ENCODE peak calls at places on chromosomes 2 and 18, in seven cellular contexts. One of them, this sample, is unnamed.

GRCh38 chr18:52118684-52119083 is 221.3 kb upstream of the DCC start:
- DNase-seq in suprapubic skin: no peak
- DNase-seq in IMR-90: no peak
- DNase-seq in esophagus squamous epithelium: no peak
- DNase-seq in uterus: no peak
- DNase-seq in breast epithelium: no peak
- DNase-seq in upper lobe of left lung: no peak
- DNase-seq in this sample: no peak

GRCh38 chr2:200364620-200365019 is 58.1 kb downstream of the SPATS2L start:
- DNase-seq in upper lobe of left lung: no peak
- DNase-seq in IMR-90: no peak
- DNase-seq in esophagus squamous epithelium: no peak
- DNase-seq in suprapubic skin: no peak
- DNase-seq in uterus: no peak
- DNase-seq in breast epithelium: no peak
- DNase-seq in this sample: no peak

GRCh38 chr2:42045956-42046748 is 1.7 kb upstream of the PKDCC start:
- DNase-seq in IMR-90: no peak
- DNase-seq in esophagus squamous epithelium: no peak
- DNase-seq in uterus: no peak
- DNase-seq in breast epithelium: no peak
- DNase-seq in suprapubic skin: no peak
- DNase-seq in upper lobe of left lung: no peak
- DNase-seq in this sample: no peak

GRCh38 chr2:1081411-1082225 is 131.0 kb downstream of the SNTG2 start:
- DNase-seq in breast epithelium: no peak
- DNase-seq in suprapubic skin: no peak
- DNase-seq in IMR-90: peak
- DNase-seq in upper lobe of left lung: peak
- DNase-seq in uterus: no peak
- DNase-seq in esophagus squamous epithelium: no peak
- DNase-seq in this sample: no peak

GRCh38 chr2:23434721-23435121 is 49.7 kb downstream of the KLHL29 start:
- DNase-seq in IMR-90: peak
- DNase-seq in breast epithelium: no peak
- DNase-seq in upper lobe of left lung: no peak
- DNase-seq in uterus: no peak
- DNase-seq in suprapubic skin: peak
- DNase-seq in esophagus squamous epithelium: no peak
- DNase-seq in this sample: no peak

GRCh38 chr2:60806988-60807681 is 51.1 kb downstream of the PAPOLG start:
- DNase-seq in uterus: no peak
- DNase-seq in upper lobe of left lung: no peak
- DNase-seq in esophagus squamous epithelium: no peak
- DNase-seq in IMR-90: peak
- DNase-seq in breast epithelium: no peak
- DNase-seq in suprapubic skin: no peak
- DNase-seq in this sample: no peak

GRCh38 chr2:1823187-1824169 is 79.2 kb upstream of the PXDN start:
- DNase-seq in uterus: no peak
- DNase-seq in esophagus squamous epithelium: no peak
- DNase-seq in breast epithelium: no peak
- DNase-seq in IMR-90: no peak
- DNase-seq in upper lobe of left lung: no peak
- DNase-seq in suprapubic skin: no peak
- DNase-seq in this sample: no peak

GRCh38 chr2:43135583-43135982 is 90.8 kb downstream of the ZFP36L2 start:
- DNase-seq in suprapubic skin: no peak
- DNase-seq in breast epithelium: no peak
- DNase-seq in uterus: no peak
- DNase-seq in esophagus squamous epithelium: no peak
- DNase-seq in IMR-90: no peak
- DNase-seq in upper lobe of left lung: no peak
- DNase-seq in this sample: no peak

GRCh38 chr2:58289029-58289428 is 47.9 kb upstream of the FANCL start:
- DNase-seq in suprapubic skin: no peak
- DNase-seq in esophagus squamous epithelium: no peak
- DNase-seq in breast epithelium: no peak
- DNase-seq in IMR-90: peak
- DNase-seq in uterus: no peak
- DNase-seq in upper lobe of left lung: no peak
- DNase-seq in this sample: no peak

GRCh38 chr2:234399451-234400246 is 97.2 kb downstream of the ARL4C start:
- DNase-seq in uterus: no peak
- DNase-seq in esophagus squamous epithelium: no peak
- DNase-seq in IMR-90: peak
- DNase-seq in upper lobe of left lung: no peak
- DNase-seq in suprapubic skin: no peak
- DNase-seq in breast epithelium: no peak
- DNase-seq in this sample: no peak

GRCh38 chr2:95309599-95309998 is 12.5 kb downstream of the KCNIP3 start:
- DNase-seq in breast epithelium: no peak
- DNase-seq in IMR-90: no peak
- DNase-seq in esophagus squamous epithelium: no peak
- DNase-seq in uterus: no peak
- DNase-seq in upper lobe of left lung: no peak
- DNase-seq in suprapubic skin: no peak
- DNase-seq in this sample: no peak

GRCh38 chr2:96625571-96626552 is 12.2 kb downstream of the KANSL3 start:
- DNase-seq in breast epithelium: no peak
- DNase-seq in upper lobe of left lung: no peak
- DNase-seq in esophagus squamous epithelium: no peak
- DNase-seq in suprapubic skin: no peak
- DNase-seq in uterus: no peak
- DNase-seq in IMR-90: no peak
- DNase-seq in this sample: no peak

GRCh38 chr2:96618599-96619283 is 19.4 kb downstream of the KANSL3 start:
- DNase-seq in suprapubic skin: no peak
- DNase-seq in IMR-90: peak
- DNase-seq in esophagus squamous epithelium: no peak
- DNase-seq in breast epithelium: no peak
- DNase-seq in uterus: no peak
- DNase-seq in upper lobe of left lung: no peak
- DNase-seq in this sample: no peak

GRCh38 chr2:96626553-96626942 is 11.6 kb downstream of the KANSL3 start:
- DNase-seq in esophagus squamous epithelium: no peak
- DNase-seq in IMR-90: no peak
- DNase-seq in suprapubic skin: no peak
- DNase-seq in upper lobe of left lung: no peak
- DNase-seq in uterus: no peak
- DNase-seq in breast epithelium: no peak
- DNase-seq in this sample: no peak

GRCh38 chr2:96623116-96623515 is 15.0 kb downstream of the KANSL3 start:
- DNase-seq in upper lobe of left lung: no peak
- DNase-seq in uterus: no peak
- DNase-seq in IMR-90: peak
- DNase-seq in breast epithelium: no peak
- DNase-seq in suprapubic skin: no peak
- DNase-seq in esophagus squamous epithelium: no peak
- DNase-seq in this sample: no peak

DNA sequence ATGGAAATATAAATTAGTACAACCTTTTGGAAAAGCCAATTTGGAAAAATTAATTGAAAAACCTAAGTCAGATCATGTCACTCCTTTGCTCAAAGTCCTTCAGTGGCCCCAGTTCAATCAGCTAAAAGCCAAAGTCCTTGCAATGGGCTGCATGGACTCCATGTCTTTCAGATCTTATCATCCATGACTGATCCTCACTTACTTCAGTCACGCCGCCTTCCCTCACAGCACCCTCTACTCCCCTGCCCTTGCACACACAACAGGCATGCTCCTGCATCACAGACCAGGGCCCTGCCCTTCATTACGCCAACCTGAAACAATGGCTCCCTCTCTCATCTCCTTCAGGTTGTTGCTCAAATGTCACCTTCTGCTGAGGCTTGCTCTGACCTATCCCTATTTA is 15.6 kb downstream of the KANSL3 start:
- DNase-seq in breast epithelium: no peak
- DNase-seq in esophagus squamous epithelium: no peak
- DNase-seq in IMR-90: no peak
- DNase-seq in upper lobe of left lung: no peak
- DNase-seq in uterus: no peak
- DNase-seq in suprapubic skin: no peak
- DNase-seq in this sample: no peak
- TF ChIP-seq POLR2A in breast epithelium: no peak
- TF ChIP-seq POLR2A in esophagus squamous epithelium: no peak
- TF ChIP-seq POLR2A in IMR-90: no peak
- TF ChIP-seq POLR2A in upper lobe of left lung: no peak
- TF ChIP-seq POLR2A in uterus: no peak
- TF ChIP-seq POLR2A in suprapubic skin: no peak
- TF ChIP-seq POLR2A in this sample: no peak

DNA sequence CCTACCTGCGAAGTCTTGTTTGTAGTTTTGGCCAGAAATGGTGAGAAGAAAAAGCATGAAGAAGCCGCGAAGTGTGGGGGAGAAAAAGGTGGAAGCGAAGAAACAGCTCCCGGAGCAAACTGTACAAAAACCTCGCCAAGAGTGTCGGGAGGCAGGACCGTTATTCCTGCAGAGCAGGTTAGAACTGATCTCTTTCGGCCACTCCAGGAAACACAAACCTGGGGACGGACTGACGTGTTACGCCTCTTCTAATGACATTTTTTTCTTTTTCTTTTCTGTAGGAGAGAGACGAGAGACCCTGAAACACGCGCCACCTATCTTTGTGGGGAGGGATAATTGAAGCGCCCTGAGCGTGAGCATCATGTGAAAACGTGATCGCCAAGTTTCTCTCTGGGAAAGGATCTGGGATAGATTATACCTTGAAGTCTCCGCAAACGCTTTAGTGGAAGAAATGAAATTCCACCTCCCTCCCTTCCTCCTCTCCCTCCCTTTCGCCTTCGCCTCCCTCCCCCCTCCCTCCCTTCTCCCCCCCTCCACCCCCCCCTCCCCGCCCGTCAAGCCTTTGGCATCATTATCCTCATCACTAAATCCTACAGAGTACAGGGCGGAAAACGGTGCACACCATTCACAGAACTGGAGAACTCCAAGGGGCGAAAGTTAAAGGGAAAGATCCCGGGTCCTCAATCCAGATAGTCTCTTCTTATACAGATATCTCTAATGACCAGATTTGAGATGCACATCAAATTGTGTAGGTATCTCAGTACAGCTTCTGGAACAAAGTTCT is at the start of gene ZEB2:
- DNase-seq in breast epithelium: peak
- DNase-seq in upper lobe of left lung: no peak
- DNase-seq in uterus: peak
- DNase-seq in suprapubic skin: peak
- DNase-seq in esophagus squamous epithelium: no peak
- DNase-seq in IMR-90: peak
- DNase-seq in this sample: peak
- TF ChIP-seq POLR2A in breast epithelium: peak
- TF ChIP-seq POLR2A in upper lobe of left lung: peak
- TF ChIP-seq POLR2A in uterus: no peak
- TF ChIP-seq POLR2A in suprapubic skin: peak
- TF ChIP-seq POLR2A in esophagus squamous epithelium: peak
- TF ChIP-seq POLR2A in IMR-90: peak
- TF ChIP-seq POLR2A in this sample: no peak

GRCh38 chr2:84906900-84907714 is 1.7 kb downstream of the TMSB10 start:
- DNase-seq in upper lobe of left lung: peak
- DNase-seq in uterus: peak
- DNase-seq in IMR-90: peak
- DNase-seq in esophagus squamous epithelium: peak
- DNase-seq in suprapubic skin: peak
- DNase-seq in breast epithelium: peak
- DNase-seq in this sample: peak

GRCh38 chr2:84904151-84904550 is 1.3 kb upstream of the TMSB10 start:
- DNase-seq in suprapubic skin: no peak
- DNase-seq in upper lobe of left lung: no peak
- DNase-seq in breast epithelium: peak
- DNase-seq in uterus: no peak
- DNase-seq in IMR-90: no peak
- DNase-seq in esophagus squamous epithelium: no peak
- DNase-seq in this sample: no peak

GRCh38 chr2:84904717-84905174 is 710 bp upstream of the TMSB10 start:
- DNase-seq in breast epithelium: peak
- DNase-seq in uterus: peak
- DNase-seq in suprapubic skin: peak
- DNase-seq in upper lobe of left lung: no peak
- DNase-seq in IMR-90: peak
- DNase-seq in esophagus squamous epithelium: peak
- DNase-seq in this sample: peak

GRCh38 chr2:84906108-84906899 is 848 bp downstream of the TMSB10 start:
- DNase-seq in suprapubic skin: peak
- DNase-seq in IMR-90: no peak
- DNase-seq in upper lobe of left lung: peak
- DNase-seq in esophagus squamous epithelium: no peak
- DNase-seq in breast epithelium: no peak
- DNase-seq in uterus: peak
- DNase-seq in this sample: peak

GRCh38 chr2:84905181-84906107 is at the start of gene TMSB10:
- DNase-seq in upper lobe of left lung: peak
- DNase-seq in IMR-90: peak
- DNase-seq in uterus: peak
- DNase-seq in breast epithelium: peak
- DNase-seq in suprapubic skin: peak
- DNase-seq in esophagus squamous epithelium: peak
- DNase-seq in this sample: peak
- TF ChIP-seq POLR2A in upper lobe of left lung: peak
- TF ChIP-seq POLR2A in IMR-90: peak
- TF ChIP-seq POLR2A in uterus: peak
- TF ChIP-seq POLR2A in breast epithelium: peak
- TF ChIP-seq POLR2A in suprapubic skin: peak
- TF ChIP-seq POLR2A in esophagus squamous epithelium: peak
- TF ChIP-seq POLR2A in this sample: no peak

DNA sequence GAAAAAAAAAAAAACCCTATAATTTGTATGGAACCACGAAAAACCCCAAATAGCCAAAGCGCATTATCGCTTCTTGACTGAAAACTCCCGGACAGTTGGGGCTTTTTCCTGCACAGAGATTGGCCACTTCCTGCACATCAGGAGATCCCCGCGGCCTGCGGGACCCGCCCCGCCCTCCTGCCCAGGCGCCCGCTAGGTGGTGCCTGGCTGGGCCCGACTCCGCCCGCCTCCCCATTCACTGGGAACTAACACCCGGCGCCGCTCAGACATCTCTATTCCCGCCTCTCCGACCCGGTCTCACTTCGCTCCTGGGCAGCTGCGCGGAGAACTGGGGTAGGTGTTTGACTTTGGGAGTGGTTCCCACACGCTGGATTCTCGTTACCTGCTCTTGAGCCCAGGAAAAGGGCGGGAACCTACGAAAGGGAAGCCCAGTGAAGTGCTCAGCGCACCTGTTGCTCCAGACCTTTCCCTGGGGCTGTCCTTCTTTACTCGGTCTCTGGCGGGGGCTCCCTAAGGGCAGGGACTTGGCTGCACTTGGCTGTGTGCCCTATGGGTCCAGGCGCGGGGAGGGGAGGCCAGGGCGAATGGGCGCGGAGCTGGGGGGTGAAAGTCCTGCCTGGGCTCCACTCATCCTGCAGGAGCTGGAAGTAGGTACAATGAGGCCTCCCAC is at the start of gene HMSD:
- DNase-seq in breast epithelium: no peak
- DNase-seq in IMR-90: no peak
- DNase-seq in suprapubic skin: peak
- DNase-seq in upper lobe of left lung: peak
- DNase-seq in uterus: peak
- DNase-seq in esophagus squamous epithelium: no peak
- DNase-seq in this sample: peak
- TF ChIP-seq POLR2A in breast epithelium: no peak
- TF ChIP-seq POLR2A in IMR-90: no peak
- TF ChIP-seq POLR2A in suprapubic skin: no peak
- TF ChIP-seq POLR2A in upper lobe of left lung: no peak
- TF ChIP-seq POLR2A in uterus: no peak
- TF ChIP-seq POLR2A in esophagus squamous epithelium: no peak
- TF ChIP-seq POLR2A in this sample: no peak

This sample was measured in lower leg skin.